ENCODE peak calls at places on chromosomes 1 and 21, in seven cellular contexts. One of them, this sample, is unnamed.

GRCh38 chr1:118117521-118117920 is 67.5 kb downstream of the SPAG17 start:
- DNase-seq in Ammon's horn: no peak
- DNase-seq in fibroblast of lung: no peak
- DNase-seq in RWPE1: no peak
- DNase-seq in breast epithelium: no peak
- DNase-seq in stimulated activated CD4-positive, alpha-beta T cell treated with anti-CD3 and anti-CD28 coated beads, Interleukin-15, amount 100 ng/mL, for 24 hours: no peak
- DNase-seq in progenitor cell of endocrine pancreas: no peak
- DNase-seq in this sample: no peak

GRCh38 chr1:20212685-20213331 is 26.5 kb upstream of the PLA2G2C start:
- DNase-seq in RWPE1: peak
- DNase-seq in breast epithelium: peak
- DNase-seq in progenitor cell of endocrine pancreas: peak
- DNase-seq in fibroblast of lung: peak
- DNase-seq in Ammon's horn: peak
- DNase-seq in stimulated activated CD4-positive, alpha-beta T cell treated with anti-CD3 and anti-CD28 coated beads, Interleukin-15, amount 100 ng/mL, for 24 hours: peak
- DNase-seq in this sample: peak

GRCh38 chr1:209772116-209772515 is 12.2 kb downstream of the C1orf74 start:
- DNase-seq in breast epithelium: no peak
- DNase-seq in stimulated activated CD4-positive, alpha-beta T cell treated with anti-CD3 and anti-CD28 coated beads, Interleukin-15, amount 100 ng/mL, for 24 hours: no peak
- DNase-seq in RWPE1: no peak
- DNase-seq in Ammon's horn: no peak
- DNase-seq in progenitor cell of endocrine pancreas: no peak
- DNase-seq in fibroblast of lung: no peak
- DNase-seq in this sample: no peak

GRCh38 chr1:113248494-113248893 is 141.8 kb upstream of the MAGI3 start:
- DNase-seq in fibroblast of lung: no peak
- DNase-seq in Ammon's horn: no peak
- DNase-seq in breast epithelium: no peak
- DNase-seq in RWPE1: no peak
- DNase-seq in progenitor cell of endocrine pancreas: no peak
- DNase-seq in stimulated activated CD4-positive, alpha-beta T cell treated with anti-CD3 and anti-CD28 coated beads, Interleukin-15, amount 100 ng/mL, for 24 hours: no peak
- DNase-seq in this sample: no peak

GRCh38 chr1:2212542-2213491 is 15.3 kb upstream of the SKI start:
- DNase-seq in Ammon's horn: peak
- DNase-seq in fibroblast of lung: peak
- DNase-seq in progenitor cell of endocrine pancreas: no peak
- DNase-seq in RWPE1: peak
- DNase-seq in breast epithelium: peak
- DNase-seq in stimulated activated CD4-positive, alpha-beta T cell treated with anti-CD3 and anti-CD28 coated beads, Interleukin-15, amount 100 ng/mL, for 24 hours: peak
- DNase-seq in this sample: peak

GRCh38 chr1:155984341-155984740 is 6.0 kb upstream of the ARHGEF2 start:
- DNase-seq in RWPE1: no peak
- DNase-seq in stimulated activated CD4-positive, alpha-beta T cell treated with anti-CD3 and anti-CD28 coated beads, Interleukin-15, amount 100 ng/mL, for 24 hours: no peak
- DNase-seq in breast epithelium: no peak
- DNase-seq in Ammon's horn: no peak
- DNase-seq in progenitor cell of endocrine pancreas: peak
- DNase-seq in fibroblast of lung: no peak
- DNase-seq in this sample: no peak

GRCh38 chr1:33289858-33290154 is 31.1 kb downstream of the A3GALT2 start:
- DNase-seq in fibroblast of lung: no peak
- DNase-seq in RWPE1: no peak
- DNase-seq in stimulated activated CD4-positive, alpha-beta T cell treated with anti-CD3 and anti-CD28 coated beads, Interleukin-15, amount 100 ng/mL, for 24 hours: no peak
- DNase-seq in progenitor cell of endocrine pancreas: no peak
- DNase-seq in Ammon's horn: no peak
- DNase-seq in breast epithelium: no peak
- DNase-seq in this sample: no peak

GRCh38 chr1:109875874-109876273 is 34.8 kb upstream of the CSF1 start:
- DNase-seq in breast epithelium: no peak
- DNase-seq in Ammon's horn: no peak
- DNase-seq in fibroblast of lung: no peak
- DNase-seq in progenitor cell of endocrine pancreas: no peak
- DNase-seq in stimulated activated CD4-positive, alpha-beta T cell treated with anti-CD3 and anti-CD28 coated beads, Interleukin-15, amount 100 ng/mL, for 24 hours: no peak
- DNase-seq in RWPE1: no peak
- DNase-seq in this sample: no peak

GRCh38 chr1:27057801-27058647 is 45.4 kb upstream of the TENT5B start:
- DNase-seq in stimulated activated CD4-positive, alpha-beta T cell treated with anti-CD3 and anti-CD28 coated beads, Interleukin-15, amount 100 ng/mL, for 24 hours: no peak
- DNase-seq in progenitor cell of endocrine pancreas: no peak
- DNase-seq in RWPE1: no peak
- DNase-seq in fibroblast of lung: peak
- DNase-seq in Ammon's horn: peak
- DNase-seq in breast epithelium: peak
- DNase-seq in this sample: no peak

GRCh38 chr1:230587056-230587455 is 55.2 kb upstream of the COG2 start:
- DNase-seq in fibroblast of lung: no peak
- DNase-seq in RWPE1: no peak
- DNase-seq in progenitor cell of endocrine pancreas: no peak
- DNase-seq in breast epithelium: no peak
- DNase-seq in stimulated activated CD4-positive, alpha-beta T cell treated with anti-CD3 and anti-CD28 coated beads, Interleukin-15, amount 100 ng/mL, for 24 hours: no peak
- DNase-seq in Ammon's horn: no peak
- DNase-seq in this sample: no peak

GRCh38 chr1:155982106-155982505 is 3.8 kb upstream of the ARHGEF2 start:
- DNase-seq in breast epithelium: no peak
- DNase-seq in Ammon's horn: no peak
- DNase-seq in fibroblast of lung: no peak
- DNase-seq in progenitor cell of endocrine pancreas: no peak
- DNase-seq in stimulated activated CD4-positive, alpha-beta T cell treated with anti-CD3 and anti-CD28 coated beads, Interleukin-15, amount 100 ng/mL, for 24 hours: no peak
- DNase-seq in RWPE1: no peak
- DNase-seq in this sample: no peak

GRCh38 chr1:226444901-226445300 is 37.0 kb upstream of the PARP1 start:
- DNase-seq in stimulated activated CD4-positive, alpha-beta T cell treated with anti-CD3 and anti-CD28 coated beads, Interleukin-15, amount 100 ng/mL, for 24 hours: peak
- DNase-seq in progenitor cell of endocrine pancreas: no peak
- DNase-seq in breast epithelium: no peak
- DNase-seq in RWPE1: no peak
- DNase-seq in Ammon's horn: no peak
- DNase-seq in fibroblast of lung: no peak
- DNase-seq in this sample: no peak

GRCh38 chr1:43831866-43832654 is 101.5 kb upstream of the ARTN start:
- DNase-seq in progenitor cell of endocrine pancreas: no peak
- DNase-seq in Ammon's horn: peak
- DNase-seq in fibroblast of lung: no peak
- DNase-seq in breast epithelium: no peak
- DNase-seq in stimulated activated CD4-positive, alpha-beta T cell treated with anti-CD3 and anti-CD28 coated beads, Interleukin-15, amount 100 ng/mL, for 24 hours: peak
- DNase-seq in RWPE1: no peak
- DNase-seq in this sample: no peak

GRCh38 chr21:43318841-43319781 is 107.8 kb downstream of the SIK1 start:
- DNase-seq in progenitor cell of endocrine pancreas: no peak
- DNase-seq in RWPE1: peak
- DNase-seq in Ammon's horn: no peak
- DNase-seq in stimulated activated CD4-positive, alpha-beta T cell treated with anti-CD3 and anti-CD28 coated beads, Interleukin-15, amount 100 ng/mL, for 24 hours: no peak
- DNase-seq in breast epithelium: no peak
- DNase-seq in fibroblast of lung: peak
- DNase-seq in this sample: no peak

GRCh38 chr1:159015440-159015909 is 5.8 kb downstream of the IFI16 start:
- DNase-seq in progenitor cell of endocrine pancreas: no peak
- DNase-seq in Ammon's horn: peak
- DNase-seq in stimulated activated CD4-positive, alpha-beta T cell treated with anti-CD3 and anti-CD28 coated beads, Interleukin-15, amount 100 ng/mL, for 24 hours: peak
- DNase-seq in breast epithelium: peak
- DNase-seq in fibroblast of lung: peak
- DNase-seq in RWPE1: peak
- DNase-seq in this sample: no peak

GRCh38 chr1:101261629-101262028 is 24.8 kb downstream of the S1PR1 start:
- DNase-seq in Ammon's horn: no peak
- DNase-seq in RWPE1: no peak
- DNase-seq in fibroblast of lung: no peak
- DNase-seq in progenitor cell of endocrine pancreas: no peak
- DNase-seq in breast epithelium: no peak
- DNase-seq in stimulated activated CD4-positive, alpha-beta T cell treated with anti-CD3 and anti-CD28 coated beads, Interleukin-15, amount 100 ng/mL, for 24 hours: no peak
- DNase-seq in this sample: no peak

GRCh38 chr1:221865808-221866207 is 123.9 kb upstream of the DUSP10 start:
- DNase-seq in Ammon's horn: no peak
- DNase-seq in RWPE1: no peak
- DNase-seq in progenitor cell of endocrine pancreas: no peak
- DNase-seq in breast epithelium: no peak
- DNase-seq in fibroblast of lung: no peak
- DNase-seq in stimulated activated CD4-positive, alpha-beta T cell treated with anti-CD3 and anti-CD28 coated beads, Interleukin-15, amount 100 ng/mL, for 24 hours: no peak
- DNase-seq in this sample: no peak

GRCh38 chr1:189859385-189859977 is 618.2 kb downstream of the BRINP3 start:
- DNase-seq in breast epithelium: no peak
- DNase-seq in Ammon's horn: no peak
- DNase-seq in fibroblast of lung: no peak
- DNase-seq in RWPE1: peak
- DNase-seq in progenitor cell of endocrine pancreas: no peak
- DNase-seq in stimulated activated CD4-positive, alpha-beta T cell treated with anti-CD3 and anti-CD28 coated beads, Interleukin-15, amount 100 ng/mL, for 24 hours: peak
- DNase-seq in this sample: no peak

GRCh38 chr1:3827813-3828307 is 29.2 kb downstream of the CEP104 start:
- DNase-seq in progenitor cell of endocrine pancreas: no peak
- DNase-seq in Ammon's horn: peak
- DNase-seq in breast epithelium: no peak
- DNase-seq in RWPE1: no peak
- DNase-seq in fibroblast of lung: peak
- DNase-seq in stimulated activated CD4-positive, alpha-beta T cell treated with anti-CD3 and anti-CD28 coated beads, Interleukin-15, amount 100 ng/mL, for 24 hours: no peak
- DNase-seq in this sample: no peak

GRCh38 chr1:203463469-203464062 is 12.0 kb upstream of the PRELP start:
- DNase-seq in stimulated activated CD4-positive, alpha-beta T cell treated with anti-CD3 and anti-CD28 coated beads, Interleukin-15, amount 100 ng/mL, for 24 hours: no peak
- DNase-seq in RWPE1: no peak
- DNase-seq in Ammon's horn: no peak
- DNase-seq in progenitor cell of endocrine pancreas: no peak
- DNase-seq in fibroblast of lung: peak
- DNase-seq in breast epithelium: no peak
- DNase-seq in this sample: no peak

GRCh38 chr1:176073524-176074157 is 133.4 kb downstream of the COP1 start:
- DNase-seq in stimulated activated CD4-positive, alpha-beta T cell treated with anti-CD3 and anti-CD28 coated beads, Interleukin-15, amount 100 ng/mL, for 24 hours: peak
- DNase-seq in breast epithelium: no peak
- DNase-seq in RWPE1: peak
- DNase-seq in progenitor cell of endocrine pancreas: no peak
- DNase-seq in Ammon's horn: peak
- DNase-seq in fibroblast of lung: peak
- DNase-seq in this sample: peak

GRCh38 chr1:110200666-110201065 is 9.4 kb upstream of the KCNC4 start:
- DNase-seq in progenitor cell of endocrine pancreas: no peak
- DNase-seq in breast epithelium: no peak
- DNase-seq in stimulated activated CD4-positive, alpha-beta T cell treated with anti-CD3 and anti-CD28 coated beads, Interleukin-15, amount 100 ng/mL, for 24 hours: no peak
- DNase-seq in fibroblast of lung: peak
- DNase-seq in RWPE1: no peak
- DNase-seq in Ammon's horn: peak
- DNase-seq in this sample: no peak

GRCh38 chr1:3504151-3504822 is 49.8 kb downstream of the ARHGEF16 start:
- DNase-seq in breast epithelium: no peak
- DNase-seq in Ammon's horn: peak
- DNase-seq in progenitor cell of endocrine pancreas: no peak
- DNase-seq in RWPE1: peak
- DNase-seq in fibroblast of lung: peak
- DNase-seq in stimulated activated CD4-positive, alpha-beta T cell treated with anti-CD3 and anti-CD28 coated beads, Interleukin-15, amount 100 ng/mL, for 24 hours: no peak
- DNase-seq in this sample: no peak

GRCh38 chr1:8152731-8153702 is 126.9 kb upstream of the ERRFI1 start:
- DNase-seq in progenitor cell of endocrine pancreas: no peak
- DNase-seq in breast epithelium: no peak
- DNase-seq in fibroblast of lung: no peak
- DNase-seq in stimulated activated CD4-positive, alpha-beta T cell treated with anti-CD3 and anti-CD28 coated beads, Interleukin-15, amount 100 ng/mL, for 24 hours: peak
- DNase-seq in RWPE1: no peak
- DNase-seq in Ammon's horn: no peak
- DNase-seq in this sample: no peak

GRCh38 chr1:157104598-157105293 is 5.1 kb upstream of the ETV3L start:
- DNase-seq in progenitor cell of endocrine pancreas: no peak
- DNase-seq in fibroblast of lung: peak
- DNase-seq in Ammon's horn: no peak
- DNase-seq in RWPE1: no peak
- DNase-seq in stimulated activated CD4-positive, alpha-beta T cell treated with anti-CD3 and anti-CD28 coated beads, Interleukin-15, amount 100 ng/mL, for 24 hours: no peak
- DNase-seq in breast epithelium: no peak
- DNase-seq in this sample: no peak

GRCh38 chr1:216420746-216421145 is 2.5 kb downstream of the USH2A start:
- DNase-seq in Ammon's horn: no peak
- DNase-seq in stimulated activated CD4-positive, alpha-beta T cell treated with anti-CD3 and anti-CD28 coated beads, Interleukin-15, amount 100 ng/mL, for 24 hours: no peak
- DNase-seq in progenitor cell of endocrine pancreas: no peak
- DNase-seq in RWPE1: no peak
- DNase-seq in breast epithelium: no peak
- DNase-seq in fibroblast of lung: no peak
- DNase-seq in this sample: no peak

GRCh38 chr21:43771698-43772367 is 4.3 kb downstream of the CSTB start:
- DNase-seq in Ammon's horn: no peak
- DNase-seq in breast epithelium: no peak
- DNase-seq in stimulated activated CD4-positive, alpha-beta T cell treated with anti-CD3 and anti-CD28 coated beads, Interleukin-15, amount 100 ng/mL, for 24 hours: no peak
- DNase-seq in fibroblast of lung: no peak
- DNase-seq in progenitor cell of endocrine pancreas: no peak
- DNase-seq in RWPE1: no peak
- DNase-seq in this sample: no peak

GRCh38 chr1:99872063-99872462 is 21.9 kb downstream of the AGL start:
- DNase-seq in stimulated activated CD4-positive, alpha-beta T cell treated with anti-CD3 and anti-CD28 coated beads, Interleukin-15, amount 100 ng/mL, for 24 hours: no peak
- DNase-seq in breast epithelium: no peak
- DNase-seq in fibroblast of lung: no peak
- DNase-seq in Ammon's horn: no peak
- DNase-seq in RWPE1: no peak
- DNase-seq in progenitor cell of endocrine pancreas: no peak
- DNase-seq in this sample: no peak

GRCh38 chr1:92515796-92516201 is 29.1 kb upstream of the GFI1 start:
- DNase-seq in Ammon's horn: no peak
- DNase-seq in progenitor cell of endocrine pancreas: no peak
- DNase-seq in stimulated activated CD4-positive, alpha-beta T cell treated with anti-CD3 and anti-CD28 coated beads, Interleukin-15, amount 100 ng/mL, for 24 hours: no peak
- DNase-seq in fibroblast of lung: peak
- DNase-seq in RWPE1: no peak
- DNase-seq in breast epithelium: no peak
- DNase-seq in this sample: no peak

GRCh38 chr1:53642607-53643006 is 96.4 kb downstream of the GLIS1 start:
- DNase-seq in Ammon's horn: no peak
- DNase-seq in progenitor cell of endocrine pancreas: no peak
- DNase-seq in stimulated activated CD4-positive, alpha-beta T cell treated with anti-CD3 and anti-CD28 coated beads, Interleukin-15, amount 100 ng/mL, for 24 hours: no peak
- DNase-seq in fibroblast of lung: no peak
- DNase-seq in breast epithelium: no peak
- DNase-seq in RWPE1: no peak
- DNase-seq in this sample: no peak

GRCh38 chr1:27576846-27577245 is 27.1 kb downstream of the AHDC1 start:
- DNase-seq in stimulated activated CD4-positive, alpha-beta T cell treated with anti-CD3 and anti-CD28 coated beads, Interleukin-15, amount 100 ng/mL, for 24 hours: no peak
- DNase-seq in RWPE1: no peak
- DNase-seq in progenitor cell of endocrine pancreas: no peak
- DNase-seq in fibroblast of lung: no peak
- DNase-seq in Ammon's horn: no peak
- DNase-seq in breast epithelium: no peak
- DNase-seq in this sample: no peak

GRCh38 chr1:203133969-203134725 is 6.6 kb downstream of the ADORA1 start:
- DNase-seq in RWPE1: no peak
- DNase-seq in stimulated activated CD4-positive, alpha-beta T cell treated with anti-CD3 and anti-CD28 coated beads, Interleukin-15, amount 100 ng/mL, for 24 hours: no peak
- DNase-seq in progenitor cell of endocrine pancreas: no peak
- DNase-seq in breast epithelium: no peak
- DNase-seq in Ammon's horn: peak
- DNase-seq in fibroblast of lung: no peak
- DNase-seq in this sample: no peak

GRCh38 chr1:27427836-27428315 is 35.5 kb downstream of the GPR3 start:
- DNase-seq in progenitor cell of endocrine pancreas: no peak
- DNase-seq in fibroblast of lung: no peak
- DNase-seq in stimulated activated CD4-positive, alpha-beta T cell treated with anti-CD3 and anti-CD28 coated beads, Interleukin-15, amount 100 ng/mL, for 24 hours: no peak
- DNase-seq in RWPE1: no peak
- DNase-seq in breast epithelium: no peak
- DNase-seq in Ammon's horn: no peak
- DNase-seq in this sample: no peak

GRCh38 chr1:156281281-156282142 is 1.1 kb downstream of the SMG5 start:
- DNase-seq in Ammon's horn: no peak
- DNase-seq in fibroblast of lung: peak
- DNase-seq in RWPE1: no peak
- DNase-seq in progenitor cell of endocrine pancreas: no peak
- DNase-seq in stimulated activated CD4-positive, alpha-beta T cell treated with anti-CD3 and anti-CD28 coated beads, Interleukin-15, amount 100 ng/mL, for 24 hours: peak
- DNase-seq in breast epithelium: no peak
- DNase-seq in this sample: peak